ENCODE peak calls at places on chromosomes 11 and 22, in nine cellular contexts. W, C, P, K, O, Y, S, L and H are unnamed samples.

GRCh38 chr11:66426314-66426713 is 5.5 kb downstream of the NPAS4 start:
- DNase-seq in W (no peak), C (no peak), P (no peak), K (no peak), O (no peak), Y (no peak), S (no peak), L (no peak), H (no peak)

GRCh38 chr11:61785837-61786402 is 6.5 kb downstream of the TMEM258 start:
- DNase-seq in W (no peak), C (no peak), P (no peak), K (no peak), O (no peak), Y (no peak), S (no peak), L (no peak), H (no peak)

GRCh38 chr11:64745523-64746328 is 1.8 kb upstream of the RASGRP2 start:
- DNase-seq in W (peak), C (peak), P (no peak), K (no peak), O (no peak), Y (no peak), S (peak), L (peak), H (peak)

GRCh38 chr11:73313652-73314051 is 5.6 kb downstream of the ARHGEF17 start:
- DNase-seq in W (no peak), C (peak), P (no peak), K (no peak), O (no peak), Y (no peak), S (no peak), L (no peak), H (peak)

GRCh38 chr11:45144126-45145082 is 2.0 kb upstream of the PRDM11 start:
- DNase-seq in W (no peak), C (no peak), P (no peak), K (no peak), O (no peak), Y (no peak), S (no peak), L (no peak), H (no peak)

GRCh38 chr22:21015051-21016006 is at the start of gene P2RX6:
- DNase-seq in W (no peak), C (peak), P (no peak), K (no peak), O (no peak), Y (no peak), S (peak), L (peak), H (no peak)

GRCh38 chr11:14620027-14620511 is 23.5 kb upstream of the PDE3B start:
- DNase-seq in W (no peak), C (no peak), P (no peak), K (peak), O (no peak), Y (no peak), S (no peak), L (no peak), H (no peak)

GRCh38 chr11:91984033-91984568 is 240.5 kb upstream of the FAT3 start:
- DNase-seq in W (no peak), C (no peak), P (no peak), K (no peak), O (no peak), Y (no peak), S (no peak), L (no peak), H (no peak)

GRCh38 chr11:111691731-111692130 is 74.5 kb downstream of the PPP2R1B start:
- DNase-seq in W (no peak), C (no peak), P (no peak), K (peak), O (no peak), Y (no peak), S (no peak), L (no peak), H (no peak)

GRCh38 chr11:108496643-108497256 is 1.4 kb downstream of the POGLUT3 start:
- DNase-seq in W (no peak), C (peak), P (no peak), K (no peak), O (no peak), Y (no peak), S (no peak), L (no peak), H (no peak)

GRCh38 chr11:58573451-58574104 is 2.1 kb downstream of the LPXN start:
- DNase-seq in W (peak), C (peak), P (no peak), K (no peak), O (no peak), Y (no peak), S (no peak), L (peak), H (peak)

GRCh38 chr11:129637473-129637872 is 178.2 kb upstream of the TMEM45B start:
- DNase-seq in W (peak), C (no peak), P (no peak), K (no peak), O (no peak), Y (no peak), S (no peak), L (no peak), H (no peak)

GRCh38 chr11:2990617-2991476 is 1.3 kb downstream of the NAP1L4 start:
- DNase-seq in W (peak), C (peak), P (no peak), K (peak), O (no peak), Y (no peak), S (no peak), L (no peak), H (peak)

GRCh38 chr11:46524201-46524600 is 69.6 kb downstream of the AMBRA1 start:
- DNase-seq in W (no peak), C (no peak), P (no peak), K (no peak), O (no peak), Y (no peak), S (no peak), L (no peak), H (no peak)

GRCh38 chr11:119729581-119730346 is 764 bp upstream of the NECTIN1 start:
- DNase-seq in W (peak), C (no peak), P (no peak), K (no peak), O (peak), Y (no peak), S (peak), L (no peak), H (peak)

GRCh38 chr22:24051568-24051967 is 40.5 kb downstream of the CABIN1 start:
- DNase-seq in W (no peak), C (no peak), P (no peak), K (no peak), O (no peak), Y (no peak), S (no peak), L (no peak), H (no peak)

GRCh38 chr22:43092085-43092484 is 2.9 kb upstream of the TTLL1 start:
- DNase-seq in W (no peak), C (peak), P (no peak), K (no peak), O (no peak), Y (no peak), S (no peak), L (no peak), H (no peak)

GRCh38 chr22:42797021-42797420 is 60.1 kb downstream of the ARFGAP3 start:
- DNase-seq in W (no peak), C (no peak), P (no peak), K (no peak), O (no peak), Y (no peak), S (no peak), L (no peak), H (peak)

GRCh38 chr11:95283653-95284052 is 52.7 kb upstream of the SESN3 start:
- DNase-seq in W (no peak), C (peak), P (no peak), K (no peak), O (no peak), Y (no peak), S (no peak), L (no peak), H (no peak)

GRCh38 chr11:47946682-47947575 is 33.4 kb upstream of the PTPRJ start:
- DNase-seq in W (peak), C (peak), P (no peak), K (no peak), O (peak), Y (no peak), S (no peak), L (peak), H (peak)

GRCh38 chr11:122241561-122241960 is 125.5 kb upstream of the BLID start:
- DNase-seq in W (no peak), C (peak), P (no peak), K (no peak), O (no peak), Y (no peak), S (no peak), L (no peak), H (no peak)

GRCh38 chr11:31706357-31706756 is 104.8 kb downstream of the PAX6 start:
- DNase-seq in W (no peak), C (no peak), P (no peak), K (no peak), O (no peak), Y (no peak), S (no peak), L (no peak), H (no peak)

GRCh38 chr11:31699066-31699465 is 112.1 kb downstream of the PAX6 start:
- DNase-seq in W (no peak), C (no peak), P (no peak), K (no peak), O (no peak), Y (no peak), S (no peak), L (no peak), H (no peak)

DNA sequence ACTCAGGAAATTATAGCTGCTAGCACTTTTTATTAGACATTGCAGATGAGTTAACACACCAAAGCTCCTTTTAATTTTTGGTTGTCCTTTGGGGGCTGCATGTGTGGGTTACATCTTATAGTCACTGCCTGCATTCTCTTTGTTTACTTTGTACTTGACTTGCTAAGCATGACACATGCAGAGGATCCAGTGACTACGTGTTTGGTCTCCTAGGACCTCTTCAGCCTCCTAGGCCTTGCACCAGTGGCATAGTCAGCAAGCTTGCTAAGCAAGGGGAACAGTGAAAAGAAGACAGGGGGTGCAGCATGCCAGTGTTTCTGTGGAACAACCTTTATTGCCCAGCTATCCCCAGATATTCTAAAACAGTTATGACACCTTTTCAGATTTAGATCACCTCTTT is 108.2 kb downstream of the PAX6 start:
- DNase-seq in W (peak), C (no peak), P (no peak), K (peak), O (no peak), Y (no peak), S (no peak), L (no peak), H (no peak)
- TF ChIP-seq MAX in W (no peak), C (no peak), P (no peak), K (no peak), O (no peak), Y (no peak), S (no peak), L (no peak), H (no peak)

GRCh38 chr22:47107431-47107830 is 345.0 kb downstream of the TBC1D22A start:
- DNase-seq in W (no peak), C (no peak), P (no peak), K (no peak), O (peak), Y (no peak), S (no peak), L (no peak), H (peak)
- TF ChIP-seq MAX in W (no peak), C (no peak), P (no peak), K (no peak), O (no peak), Y (no peak), S (peak), L (no peak), H (no peak)

GRCh38 chr22:27808730-27809129 is 7.2 kb upstream of the MN1 start:
- DNase-seq in W (no peak), C (no peak), P (no peak), K (no peak), O (no peak), Y (no peak), S (no peak), L (no peak), H (no peak)
- TF ChIP-seq MAX in W (no peak), C (no peak), P (no peak), K (no peak), O (no peak), Y (no peak), S (no peak), L (no peak), H (no peak)

GRCh38 chr22:44876921-44877320 is 124.5 kb downstream of the ARHGAP8 start:
- DNase-seq in W (no peak), C (no peak), P (no peak), K (no peak), O (no peak), Y (no peak), S (no peak), L (no peak), H (no peak)
- TF ChIP-seq MAX in W (no peak), C (no peak), P (no peak), K (no peak), O (no peak), Y (no peak), S (no peak), L (no peak), H (no peak)

GRCh38 chr11:134471341-134472187 is 59.5 kb upstream of the B3GAT1 start:
- DNase-seq in W (no peak), C (no peak), P (no peak), K (no peak), O (no peak), Y (no peak), S (peak), L (no peak), H (no peak)
- TF ChIP-seq MAX in W (no peak), C (no peak), P (no peak), K (no peak), O (no peak), Y (no peak), S (no peak), L (no peak), H (no peak)

GRCh38 chr11:100709233-100709999 is 22.3 kb downstream of the ARHGAP42 start:
- DNase-seq in W (no peak), C (no peak), P (no peak), K (no peak), O (peak), Y (no peak), S (no peak), L (no peak), H (no peak)
- TF ChIP-seq MAX in W (no peak), C (no peak), P (no peak), K (no peak), O (no peak), Y (no peak), S (no peak), L (no peak), H (no peak)